ENCODE peak calls at places on chromosomes 11 and 22, in five cellular contexts. One of them, this sample, is unnamed.

GRCh38 chr22:29030618-29031235 is 30.9 kb downstream of the C22orf31 start:
- DNase-seq in heart right ventricle: peak; percentile 87
- DNase-seq in neural crest cell: peak; percentile 37
- DNase-seq in activated T-cell treated with anti-CD3 and anti-CD28 coated beads, Interleukin-2, amount 50 U/mL, for 48 hours: no peak
- DNase-seq in HuH-7: peak; percentile 97
- DNase-seq in this sample: peak; percentile 98

GRCh38 chr11:64687641-64688533 is 35.1 kb downstream of the NRXN2 start:
- DNase-seq in heart right ventricle: no peak
- DNase-seq in neural crest cell: no peak
- DNase-seq in activated T-cell treated with anti-CD3 and anti-CD28 coated beads, Interleukin-2, amount 50 U/mL, for 48 hours: no peak
- DNase-seq in HuH-7: no peak
- DNase-seq in this sample: no peak

GRCh38 chr11:77799338-77799737 is 21.2 kb downstream of the RSF1 start:
- DNase-seq in heart right ventricle: no peak
- DNase-seq in neural crest cell: no peak
- DNase-seq in activated T-cell treated with anti-CD3 and anti-CD28 coated beads, Interleukin-2, amount 50 U/mL, for 48 hours: no peak
- DNase-seq in HuH-7: no peak
- DNase-seq in this sample: no peak

GRCh38 chr11:27008811-27009535 is 15.1 kb downstream of the FIBIN start:
- DNase-seq in heart right ventricle: no peak
- DNase-seq in neural crest cell: no peak
- DNase-seq in activated T-cell treated with anti-CD3 and anti-CD28 coated beads, Interleukin-2, amount 50 U/mL, for 48 hours: no peak
- DNase-seq in HuH-7: no peak
- DNase-seq in this sample: peak; percentile 9

GRCh38 chr22:30837531-30837930 is 131.0 kb downstream of the MORC2 start:
- DNase-seq in heart right ventricle: no peak
- DNase-seq in neural crest cell: no peak
- DNase-seq in activated T-cell treated with anti-CD3 and anti-CD28 coated beads, Interleukin-2, amount 50 U/mL, for 48 hours: no peak
- DNase-seq in HuH-7: no peak
- DNase-seq in this sample: no peak

GRCh38 chr11:64885367-64886286 is 7.2 kb upstream of the EHD1 start:
- DNase-seq in heart right ventricle: no peak
- DNase-seq in neural crest cell: no peak
- DNase-seq in activated T-cell treated with anti-CD3 and anti-CD28 coated beads, Interleukin-2, amount 50 U/mL, for 48 hours: peak; percentile 38
- DNase-seq in HuH-7: no peak
- DNase-seq in this sample: no peak

GRCh38 chr11:119356349-119357031 is 10.0 kb upstream of the MFRP start:
- DNase-seq in heart right ventricle: peak; percentile 81
- DNase-seq in neural crest cell: peak; percentile 85
- DNase-seq in activated T-cell treated with anti-CD3 and anti-CD28 coated beads, Interleukin-2, amount 50 U/mL, for 48 hours: peak; percentile 84
- DNase-seq in HuH-7: no peak
- DNase-seq in this sample: peak; percentile 91

GRCh38 chr22:46421272-46421671 is 85.8 kb downstream of the TRMU start:
- DNase-seq in heart right ventricle: no peak
- DNase-seq in neural crest cell: no peak
- DNase-seq in activated T-cell treated with anti-CD3 and anti-CD28 coated beads, Interleukin-2, amount 50 U/mL, for 48 hours: peak; percentile 25
- DNase-seq in HuH-7: no peak
- DNase-seq in this sample: no peak

GRCh38 chr22:30830907-30831306 is 136.2 kb downstream of the OSBP2 start:
- DNase-seq in heart right ventricle: peak; percentile 26
- DNase-seq in neural crest cell: no peak
- DNase-seq in activated T-cell treated with anti-CD3 and anti-CD28 coated beads, Interleukin-2, amount 50 U/mL, for 48 hours: no peak
- DNase-seq in HuH-7: no peak
- DNase-seq in this sample: peak; percentile 94

GRCh38 chr11:15106201-15106965 is 8.3 kb upstream of the INSC start:
- DNase-seq in heart right ventricle: no peak
- DNase-seq in neural crest cell: no peak
- DNase-seq in activated T-cell treated with anti-CD3 and anti-CD28 coated beads, Interleukin-2, amount 50 U/mL, for 48 hours: no peak
- DNase-seq in HuH-7: no peak
- DNase-seq in this sample: peak; percentile 67

GRCh38 chr11:70139785-70140410 is 61.8 kb downstream of the ANO1 start:
- DNase-seq in heart right ventricle: no peak
- DNase-seq in neural crest cell: no peak
- DNase-seq in activated T-cell treated with anti-CD3 and anti-CD28 coated beads, Interleukin-2, amount 50 U/mL, for 48 hours: no peak
- DNase-seq in HuH-7: no peak
- DNase-seq in this sample: no peak

GRCh38 chr22:26570864-26571525 is 18.9 kb downstream of the TPST2 start:
- DNase-seq in heart right ventricle: peak; percentile 16
- DNase-seq in neural crest cell: no peak
- DNase-seq in activated T-cell treated with anti-CD3 and anti-CD28 coated beads, Interleukin-2, amount 50 U/mL, for 48 hours: no peak
- DNase-seq in HuH-7: no peak
- DNase-seq in this sample: no peak

GRCh38 chr11:134414772-134415765 is 3.0 kb upstream of the B3GAT1 start:
- DNase-seq in heart right ventricle: no peak
- DNase-seq in neural crest cell: no peak
- DNase-seq in activated T-cell treated with anti-CD3 and anti-CD28 coated beads, Interleukin-2, amount 50 U/mL, for 48 hours: no peak
- DNase-seq in HuH-7: no peak
- DNase-seq in this sample: no peak

GRCh38 chr22:49767355-49768062 is 60.2 kb downstream of the BRD1 start:
- DNase-seq in heart right ventricle: no peak
- DNase-seq in neural crest cell: no peak
- DNase-seq in activated T-cell treated with anti-CD3 and anti-CD28 coated beads, Interleukin-2, amount 50 U/mL, for 48 hours: peak; percentile 55
- DNase-seq in HuH-7: peak; percentile 83
- DNase-seq in this sample: peak; percentile 60

GRCh38 chr11:96097844-96098421 is 174.0 kb upstream of the MTMR2 start:
- DNase-seq in heart right ventricle: no peak
- DNase-seq in neural crest cell: no peak
- DNase-seq in activated T-cell treated with anti-CD3 and anti-CD28 coated beads, Interleukin-2, amount 50 U/mL, for 48 hours: no peak
- DNase-seq in HuH-7: peak; percentile 3
- DNase-seq in this sample: no peak

GRCh38 chr22:19767427-19768380 is 7.1 kb downstream of the TBX1 start:
- DNase-seq in heart right ventricle: peak; percentile 24
- DNase-seq in neural crest cell: no peak
- DNase-seq in activated T-cell treated with anti-CD3 and anti-CD28 coated beads, Interleukin-2, amount 50 U/mL, for 48 hours: no peak
- DNase-seq in HuH-7: no peak
- DNase-seq in this sample: no peak

GRCh38 chr22:19710769-19711106 is 3.6 kb upstream of the SEPTIN5 start:
- DNase-seq in heart right ventricle: no peak
- DNase-seq in neural crest cell: no peak
- DNase-seq in activated T-cell treated with anti-CD3 and anti-CD28 coated beads, Interleukin-2, amount 50 U/mL, for 48 hours: no peak
- DNase-seq in HuH-7: no peak
- DNase-seq in this sample: no peak

GRCh38 chr11:94132152-94132558 is 3.5 kb downstream of the PANX1 start:
- DNase-seq in heart right ventricle: peak; percentile 29
- DNase-seq in neural crest cell: no peak
- DNase-seq in activated T-cell treated with anti-CD3 and anti-CD28 coated beads, Interleukin-2, amount 50 U/mL, for 48 hours: no peak
- DNase-seq in HuH-7: no peak
- DNase-seq in this sample: peak; percentile 84

GRCh38 chr22:38799265-38800002 is 5.5 kb upstream of the DNAL4 start:
- DNase-seq in heart right ventricle: no peak
- DNase-seq in neural crest cell: no peak
- DNase-seq in activated T-cell treated with anti-CD3 and anti-CD28 coated beads, Interleukin-2, amount 50 U/mL, for 48 hours: no peak
- DNase-seq in HuH-7: no peak
- DNase-seq in this sample: no peak

GRCh38 chr11:61917357-61918109 is at the start of gene RAB3IL1:
- DNase-seq in heart right ventricle: peak; percentile 71
- DNase-seq in neural crest cell: peak; percentile 47
- DNase-seq in activated T-cell treated with anti-CD3 and anti-CD28 coated beads, Interleukin-2, amount 50 U/mL, for 48 hours: peak; percentile 29
- DNase-seq in HuH-7: peak; percentile 95
- DNase-seq in this sample: peak; percentile 64